ENCODE peak calls at places on chromosomes 11 and 22, in eight cellular contexts. J is stimulated activated naive CD4-positive, alpha-beta T cell; Y is HFF-Myc; E is heart left ventricle; T is thyroid gland; L is stimulated activated naive B cell treated with anti-CD40 and anti-IgM and Interleukin-4, amounts not matched to agents 10 μg/mL and 1 μg/mL and 100 μg/mL, for 72 hours; M is A172; F is activated naive CD4-positive, alpha-beta T cell. G is an unnamed sample.

GRCh38 chr11:99069831-99070444 is 49.2 kb downstream of the CNTN5 start:
- DNase-seq in Y (no peak), E (no peak), L (no peak), T (peak), J (no peak), F (no peak), M (peak), G (no peak)

GRCh38 chr11:35420371-35420770 is 1.0 kb upstream of the SLC1A2 start:
- DNase-seq in L (no peak), J (no peak), T (peak), Y (no peak), E (peak), F (no peak), M (no peak), G (no peak)

GRCh38 chr22:39894554-39895092 is 1.1 kb upstream of the ENTHD1 start:
- DNase-seq in E (no peak), M (no peak), Y (no peak), J (no peak), F (no peak), T (no peak), L (no peak), G (no peak)

GRCh38 chr11:30023037-30023436 is 6.2 kb upstream of the KCNA4 start:
- DNase-seq in E (no peak), M (no peak), L (no peak), F (no peak), Y (no peak), T (no peak), J (no peak), G (no peak)

GRCh38 chr11:3193373-3194015 is 25.1 kb downstream of the MRGPRG start:
- DNase-seq in F (no peak), M (no peak), L (no peak), T (no peak), Y (no peak), J (no peak), E (no peak), G (no peak)

GRCh38 chr11:93537767-93538261 is 5.4 kb downstream of the SMCO4 start:
- DNase-seq in M (no peak), F (no peak), L (no peak), T (peak), Y (no peak), E (peak), J (no peak), G (no peak)

GRCh38 chr22:31425331-31426050 is 26.1 kb downstream of the DRG1 start:
- DNase-seq in J (no peak), E (no peak), T (no peak), L (no peak), F (no peak), Y (no peak), M (no peak), G (no peak)

GRCh38 chr11:121451982-121452608 is at the start of gene SORL1:
- DNase-seq in J (peak), M (peak), L (peak), E (peak), F (peak), Y (no peak), T (peak), G (peak)